ENCODE peak calls at places on chromosomes 11 and 22, in nine cellular contexts. O is cardiac fibroblast, M is choroid plexus epithelial cell, E is astrocyte of the cerebellum, T is AG10803, Y is BJ, D is Peyer's patch, L is GM12865, V is vagina. S is an unnamed sample.

GRCh38 chr11:59766542-59766941 is 11.4 kb downstream of the STX3 start:
- DNase-seq in E (no peak), L (no peak), M (no peak), O (no peak), D (no peak), T (no peak), Y (no peak), V (no peak), S (no peak)

GRCh38 chr22:33873186-33873585 is 47.1 kb downstream of the LARGE1 start:
- DNase-seq in V (no peak), Y (no peak), L (no peak), O (no peak), T (peak), E (no peak), D (no peak), M (no peak), S (no peak)

GRCh38 chr11:73192272-73192671 is 25.8 kb upstream of the P2RY2 start:
- DNase-seq in L (no peak), E (no peak), T (no peak), Y (no peak), D (no peak), V (no peak), O (no peak), M (no peak), S (no peak)

GRCh38 chr11:87232320-87232719 is 194.6 kb downstream of the TMEM135 start:
- DNase-seq in M (no peak), V (no peak), D (no peak), Y (no peak), E (no peak), O (no peak), T (no peak), L (no peak), S (no peak)

GRCh38 chr22:38781033-38781432 is 12.9 kb downstream of the DNAL4 start:
- DNase-seq in T (no peak), Y (no peak), V (no peak), D (no peak), M (no peak), L (no peak), O (no peak), E (no peak), S (no peak)

GRCh38 chr11:60739114-60739513 is 14.6 kb downstream of the MS4A18 start:
- DNase-seq in O (no peak), E (no peak), Y (no peak), M (no peak), V (no peak), T (no peak), D (no peak), L (no peak), S (no peak)

GRCh38 chr11:124869856-124870387 is 4.7 kb downstream of the ROBO3 start:
- DNase-seq in Y (no peak), V (no peak), E (no peak), O (no peak), M (no peak), T (no peak), L (no peak), D (no peak), S (no peak)

GRCh38 chr11:13329670-13330401 is 52.2 kb downstream of the BMAL1 start:
- DNase-seq in D (no peak), O (peak), T (peak), L (no peak), M (no peak), V (no peak), Y (no peak), E (no peak), S (peak)

GRCh38 chr11:90113541-90113940 is 20.9 kb upstream of the NAALAD2 start:
- DNase-seq in T (peak), M (peak), D (no peak), E (no peak), V (no peak), L (no peak), O (peak), Y (no peak), S (peak)

GRCh38 chr22:20810645-20811044 is 36.7 kb downstream of the SERPIND1 start:
- DNase-seq in D (no peak), E (no peak), L (no peak), M (no peak), O (no peak), V (no peak), T (no peak), Y (no peak), S (no peak)

GRCh38 chr11:109865558-109866186 is 227.5 kb upstream of the ZC3H12C start:
- DNase-seq in M (no peak), L (peak), V (no peak), E (no peak), Y (no peak), D (no peak), T (no peak), O (no peak), S (no peak)

GRCh38 chr11:96154802-96155520 is 188.0 kb downstream of the MAML2 start:
- DNase-seq in T (peak), D (no peak), E (peak), M (peak), L (no peak), V (no peak), Y (no peak), O (peak), S (peak)

GRCh38 chr11:59204736-59205135 is 8.0 kb downstream of the MPEG1 start:
- DNase-seq in Y (no peak), V (no peak), D (no peak), O (no peak), L (no peak), T (no peak), M (no peak), E (no peak), S (no peak)

GRCh38 chr11:128660957-128661356 is 32.9 kb upstream of the FLI1 start:
- DNase-seq in L (no peak), M (no peak), V (no peak), E (no peak), T (no peak), Y (no peak), D (no peak), O (peak), S (no peak)

GRCh38 chr11:17693531-17693930 is 25.8 kb upstream of the MYOD1 start:
- DNase-seq in Y (no peak), D (no peak), L (no peak), V (no peak), T (no peak), O (no peak), E (no peak), M (no peak), S (no peak)

GRCh38 chr11:105524286-105524685 is 85.6 kb upstream of the GRIA4 start:
- DNase-seq in O (no peak), V (no peak), M (no peak), Y (no peak), L (no peak), T (no peak), D (no peak), E (no peak), S (no peak)

GRCh38 chr22:30390974-30391691 is 3.9 kb upstream of the RNF215 start:
- DNase-seq in D (peak), L (peak), T (peak), V (no peak), Y (peak), O (peak), E (peak), M (peak), S (peak)

GRCh38 chr22:43164636-43165035 is 13.3 kb downstream of the TSPO start:
- DNase-seq in Y (no peak), V (no peak), L (no peak), E (no peak), M (no peak), D (no peak), T (no peak), O (no peak), S (no peak)

GRCh38 chr11:128593281-128593680 is 5.9 kb upstream of the ETS1 start:
- DNase-seq in V (no peak), T (peak), M (peak), E (peak), L (no peak), Y (peak), O (no peak), D (no peak), S (peak)

GRCh38 chr22:38872831-38873248 is 824 bp upstream of the CBX6 start:
- DNase-seq in T (peak), M (peak), Y (no peak), O (peak), V (peak), L (no peak), E (no peak), D (peak), S (no peak)

GRCh38 chr11:130434521-130435223 is 6.3 kb upstream of the ADAMTS8 start:
- DNase-seq in L (peak), T (peak), E (peak), V (no peak), Y (no peak), O (peak), D (peak), M (peak), S (peak)

GRCh38 chr11:93541884-93542752 is 1.1 kb downstream of the SMCO4 start:
- DNase-seq in E (peak), T (peak), D (peak), M (peak), L (peak), Y (no peak), O (peak), V (no peak), S (peak)

GRCh38 chr11:78223320-78223954 is 34.7 kb downstream of the USP35 start:
- DNase-seq in E (no peak), V (no peak), Y (no peak), L (peak), O (no peak), D (peak), M (no peak), T (no peak), S (no peak)

GRCh38 chr11:693415-693831 is 1.6 kb downstream of the DEAF1 start:
- DNase-seq in L (no peak), T (peak), E (no peak), Y (no peak), V (no peak), D (no peak), O (peak), M (peak), S (peak)

GRCh38 chr22:41857160-41857859 is 24.4 kb downstream of the SREBF2 start:
- DNase-seq in V (no peak), E (peak), T (peak), L (peak), M (peak), O (peak), D (peak), Y (no peak), S (peak)

GRCh38 chr11:2761131-2762030 is 61.6 kb upstream of the KCNQ1OT1 start:
- DNase-seq in T (no peak), E (no peak), O (no peak), L (no peak), M (no peak), Y (no peak), V (peak), D (peak), S (no peak)

GRCh38 chr22:46934746-46935491 is 172.5 kb downstream of the TBC1D22A start:
- DNase-seq in V (no peak), E (peak), M (peak), O (peak), T (peak), Y (peak), L (peak), D (no peak), S (peak)

GRCh38 chr22:37366601-37367000 is 60.7 kb downstream of the ELFN2 start:
- DNase-seq in L (no peak), T (no peak), O (no peak), Y (no peak), E (no peak), M (no peak), V (no peak), D (no peak), S (no peak)

GRCh38 chr22:40178417-40179409 is 988 bp downstream of the TNRC6B start:
- DNase-seq in M (peak), T (peak), E (no peak), L (peak), V (no peak), D (peak), Y (no peak), O (peak), S (peak)

GRCh38 chr22:40176921-40177737 is 596 bp upstream of the TNRC6B start:
- DNase-seq in Y (no peak), V (no peak), L (peak), O (peak), T (peak), D (peak), M (peak), E (no peak), S (peak)

GRCh38 chr22:40175571-40176105 is 2.1 kb upstream of the TNRC6B start:
- DNase-seq in O (no peak), E (no peak), T (peak), V (no peak), Y (no peak), L (no peak), D (no peak), M (no peak), S (no peak)

GRCh38 chr22:40179535-40179934 is 1.8 kb downstream of the TNRC6B start:
- DNase-seq in E (no peak), M (no peak), T (no peak), L (no peak), V (no peak), O (no peak), Y (no peak), D (no peak), S (no peak)

GRCh38 chr22:40177738-40178416 is at the start of gene TNRC6B:
- DNase-seq in Y (peak), L (peak), T (peak), E (peak), M (peak), O (peak), V (peak), D (peak), S (peak)
- TF ChIP-seq CTCF in Y (no peak), L (no peak), T (no peak), E (no peak), M (no peak), O (no peak), V (peak), D (no peak), S (no peak)

GRCh38 chr11:70825893-70826540 is 426.4 kb downstream of the SHANK2 start:
- DNase-seq in M (no peak), D (no peak), Y (no peak), O (peak), L (no peak), T (no peak), E (no peak), V (no peak), S (no peak)

GRCh38 chr11:70824590-70825300 is 426.4 kb downstream of the CTTN start:
- DNase-seq in L (no peak), O (peak), M (no peak), Y (no peak), D (no peak), V (no peak), E (no peak), T (no peak), S (no peak)

GRCh38 chr11:70826541-70826943 is 425.8 kb downstream of the SHANK2 start:
- DNase-seq in M (no peak), D (no peak), Y (no peak), L (no peak), O (peak), T (no peak), E (no peak), V (no peak), S (no peak)

GRCh38 chr11:70828498-70829159 is 423.7 kb downstream of the SHANK2 start:
- DNase-seq in M (no peak), E (no peak), V (no peak), Y (no peak), D (no peak), L (no peak), O (no peak), T (peak), S (no peak)

GRCh38 chr11:70826950-70827349 is 425.4 kb downstream of the SHANK2 start:
- DNase-seq in O (peak), E (no peak), L (no peak), Y (no peak), D (no peak), T (no peak), M (no peak), V (no peak), S (no peak)
- H3K4me3 ChIP-seq in O (no peak), E (no peak), L (no peak), Y (no peak), D (no peak), T (no peak), M (no peak), V (no peak), S (no peak)

GRCh38 chr11:11618973-11619435 is 2.8 kb downstream of the GALNT18 start:
- DNase-seq in V (no peak), T (no peak), E (no peak), D (no peak), M (no peak), O (no peak), L (no peak), Y (no peak), S (no peak)
- TF ChIP-seq CTCF in V (no peak), T (no peak), E (no peak), D (no peak), M (no peak), O (no peak), L (no peak), Y (no peak), S (no peak)

GRCh38 chr11:118893662-118894061 is 10.0 kb downstream of the CXCR5 start:
- DNase-seq in V (no peak), T (no peak), E (no peak), O (no peak), M (no peak), L (no peak), D (no peak), Y (no peak), S (no peak)

GRCh38 chr11:118896921-118897591 is 13.4 kb downstream of the CXCR5 start:
- DNase-seq in L (no peak), V (no peak), Y (no peak), M (no peak), O (no peak), D (no peak), T (no peak), E (no peak), S (no peak)

GRCh38 chr11:118896472-118896913 is 12.8 kb downstream of the CXCR5 start:
- DNase-seq in V (no peak), L (no peak), D (no peak), M (no peak), O (no peak), Y (no peak), E (no peak), T (no peak), S (no peak)

GRCh38 chr11:118894192-118894591 is 10.5 kb downstream of the CXCR5 start:
- DNase-seq in Y (no peak), M (no peak), O (no peak), D (no peak), V (no peak), E (no peak), L (no peak), T (no peak), S (no peak)

DNA sequence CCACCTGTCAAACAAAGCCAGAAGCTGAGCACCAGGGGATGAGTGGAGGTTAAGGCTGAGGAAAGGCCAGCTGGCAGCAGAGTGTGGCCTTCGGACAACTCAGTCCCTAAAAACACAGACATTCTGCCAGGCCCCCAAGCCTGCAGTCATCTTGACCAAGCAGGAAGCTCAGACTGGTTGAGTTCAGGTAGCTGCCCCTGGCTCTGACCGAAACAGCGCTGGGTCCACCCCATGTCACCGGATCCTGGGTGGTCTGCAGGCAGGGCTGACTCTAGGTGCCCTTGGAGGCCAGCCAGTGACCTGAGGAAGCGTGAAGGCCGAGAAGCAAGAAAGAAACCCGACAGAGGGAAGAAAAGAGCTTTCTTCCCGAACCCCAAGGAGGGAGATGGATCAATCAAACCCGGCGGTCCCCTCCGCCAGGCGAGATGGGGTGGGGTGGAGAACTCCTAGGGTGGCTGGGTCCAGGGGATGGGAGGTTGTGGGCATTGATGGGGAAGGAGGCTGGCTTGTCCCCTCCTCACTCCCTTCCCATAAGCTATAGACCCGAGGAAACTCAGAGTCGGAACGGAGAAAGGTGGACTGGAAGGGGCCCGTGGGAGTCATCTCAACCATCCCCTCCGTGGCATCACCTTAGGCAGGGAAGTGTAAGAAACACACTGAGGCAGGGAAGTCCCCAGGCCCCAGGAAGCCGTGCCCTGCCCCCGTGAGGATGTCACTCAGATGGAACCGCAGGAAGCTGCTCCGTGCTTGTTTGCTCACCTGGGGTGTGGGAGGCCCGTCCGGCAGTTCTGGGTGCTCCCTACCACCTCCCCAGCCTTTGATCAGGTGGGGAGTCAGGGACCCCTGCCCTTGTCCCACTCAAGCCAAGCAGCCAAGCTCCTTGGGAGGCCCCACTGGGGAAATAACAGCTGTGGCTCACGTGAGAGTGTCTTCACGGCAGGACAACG is 11.7 kb downstream of the CXCR5 start:
- DNase-seq in V (peak), T (no peak), M (no peak), O (no peak), L (peak), E (no peak), Y (no peak), D (peak), S (no peak)
- H3K4me3 ChIP-seq in V (no peak), T (no peak), M (no peak), O (no peak), L (no peak), E (no peak), Y (no peak), D (peak), S (no peak)

GRCh38 chr22:29292379-29292778 is 14.1 kb upstream of the GAS2L1 start:
- DNase-seq in T (no peak), O (no peak), Y (no peak), L (no peak), D (no peak), E (no peak), M (no peak), V (no peak), S (no peak)

GRCh38 chr22:29290061-29290460 is 16.4 kb upstream of the GAS2L1 start:
- DNase-seq in D (no peak), V (no peak), M (no peak), T (no peak), E (no peak), L (no peak), O (no peak), Y (no peak), S (no peak)

GRCh38 chr22:29288837-29289236 is 17.6 kb upstream of the GAS2L1 start:
- DNase-seq in T (no peak), L (no peak), D (no peak), O (no peak), Y (no peak), M (no peak), E (no peak), V (no peak), S (no peak)

DNA sequence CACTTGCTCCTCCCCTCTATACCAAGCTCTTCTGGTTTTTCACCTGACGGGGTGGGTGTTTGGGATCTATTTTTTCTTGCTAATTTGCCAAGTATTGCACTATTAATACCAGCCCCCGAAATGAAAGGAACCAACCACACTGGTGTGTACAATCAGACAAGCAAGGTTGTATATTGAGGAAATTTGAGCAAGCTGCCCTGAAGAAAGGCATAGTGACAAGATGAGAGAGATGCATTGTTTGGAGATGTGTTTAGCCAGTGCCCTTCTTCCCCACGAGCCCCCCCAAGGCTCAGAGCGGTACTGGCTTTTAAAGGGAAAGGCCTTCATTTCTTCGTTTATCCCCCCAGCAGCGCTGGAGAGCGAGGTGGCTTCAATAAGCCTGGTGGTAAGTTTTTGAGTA is 15.2 kb upstream of the GAS2L1 start:
- DNase-seq in V (no peak), E (no peak), T (no peak), M (no peak), L (no peak), O (no peak), Y (no peak), D (no peak), S (no peak)
- TF ChIP-seq CTCF in V (no peak), E (no peak), T (no peak), M (peak), L (no peak), O (no peak), Y (no peak), D (no peak), S (no peak)